ENCODE peak calls at places on chromosomes 16 and 17, in ten cellular contexts. One of them, this sample, is unnamed.

GRCh38 chr17:12415031-12415430 is 250.7 kb upstream of the MYOCD start:
- DNase-seq in stomach: no peak
- DNase-seq in skeletal muscle cell: peak; percentile 49
- DNase-seq in endothelial cell of umbilical vein: no peak
- DNase-seq in CD8-positive, alpha-beta memory T cell: no peak
- DNase-seq in lower lobe of right lung: no peak
- DNase-seq in IMR-90: peak; percentile 94
- DNase-seq in neuronal stem cell: no peak
- DNase-seq in mesenchymal stem cell: peak; percentile 86
- DNase-seq in ovary: no peak
- DNase-seq in this sample: no peak

GRCh38 chr17:73098919-73099318 is 6.4 kb upstream of the SLC39A11 start:
- DNase-seq in stomach: no peak
- DNase-seq in skeletal muscle cell: no peak
- DNase-seq in endothelial cell of umbilical vein: no peak
- DNase-seq in CD8-positive, alpha-beta memory T cell: no peak
- DNase-seq in lower lobe of right lung: no peak
- DNase-seq in IMR-90: no peak
- DNase-seq in neuronal stem cell: no peak
- DNase-seq in mesenchymal stem cell: no peak
- DNase-seq in ovary: no peak
- DNase-seq in this sample: no peak

GRCh38 chr17:42365136-42365535 is 23.1 kb downstream of the STAT3 start:
- DNase-seq in stomach: no peak
- DNase-seq in skeletal muscle cell: no peak
- DNase-seq in endothelial cell of umbilical vein: peak; percentile 32
- DNase-seq in CD8-positive, alpha-beta memory T cell: no peak
- DNase-seq in lower lobe of right lung: no peak
- DNase-seq in IMR-90: peak; percentile 87
- DNase-seq in neuronal stem cell: no peak
- DNase-seq in mesenchymal stem cell: peak; percentile 76
- DNase-seq in ovary: no peak
- DNase-seq in this sample: no peak

GRCh38 chr16:85350973-85351372 is 238.7 kb upstream of the CIBAR2 start:
- DNase-seq in stomach: peak; percentile 98
- DNase-seq in skeletal muscle cell: peak; percentile 94
- DNase-seq in endothelial cell of umbilical vein: peak; percentile 96
- DNase-seq in CD8-positive, alpha-beta memory T cell: no peak
- DNase-seq in lower lobe of right lung: peak; percentile 91
- DNase-seq in IMR-90: peak; percentile 96
- DNase-seq in neuronal stem cell: no peak
- DNase-seq in mesenchymal stem cell: peak; percentile 95
- DNase-seq in ovary: peak; percentile 77
- DNase-seq in this sample: peak; percentile 98

GRCh38 chr16:25699069-25699468 is 7.3 kb downstream of the HS3ST4 start:
- DNase-seq in stomach: no peak
- DNase-seq in skeletal muscle cell: no peak
- DNase-seq in endothelial cell of umbilical vein: no peak
- DNase-seq in CD8-positive, alpha-beta memory T cell: no peak
- DNase-seq in lower lobe of right lung: no peak
- DNase-seq in IMR-90: no peak
- DNase-seq in neuronal stem cell: no peak
- DNase-seq in mesenchymal stem cell: no peak
- DNase-seq in ovary: no peak
- DNase-seq in this sample: no peak

GRCh38 chr17:74481621-74482020 is 15.2 kb downstream of the CD300A start:
- DNase-seq in stomach: no peak
- DNase-seq in skeletal muscle cell: no peak
- DNase-seq in endothelial cell of umbilical vein: no peak
- DNase-seq in CD8-positive, alpha-beta memory T cell: no peak
- DNase-seq in lower lobe of right lung: peak; percentile 20
- DNase-seq in IMR-90: no peak
- DNase-seq in neuronal stem cell: no peak
- DNase-seq in mesenchymal stem cell: no peak
- DNase-seq in ovary: no peak
- DNase-seq in this sample: no peak

GRCh38 chr17:61209524-61209923 is 190.1 kb upstream of the TBX2 start:
- DNase-seq in stomach: no peak
- DNase-seq in skeletal muscle cell: no peak
- DNase-seq in endothelial cell of umbilical vein: no peak
- DNase-seq in CD8-positive, alpha-beta memory T cell: no peak
- DNase-seq in lower lobe of right lung: no peak
- DNase-seq in IMR-90: no peak
- DNase-seq in neuronal stem cell: no peak
- DNase-seq in mesenchymal stem cell: no peak
- DNase-seq in ovary: no peak
- DNase-seq in this sample: no peak

GRCh38 chr16:88385831-88386815 is 3.4 kb downstream of the ZNF469 start:
- DNase-seq in stomach: no peak
- DNase-seq in skeletal muscle cell: no peak
- DNase-seq in endothelial cell of umbilical vein: no peak
- DNase-seq in CD8-positive, alpha-beta memory T cell: peak; percentile 29
- DNase-seq in lower lobe of right lung: peak; percentile 36
- DNase-seq in IMR-90: no peak
- DNase-seq in neuronal stem cell: no peak
- DNase-seq in mesenchymal stem cell: no peak
- DNase-seq in ovary: no peak
- DNase-seq in this sample: no peak

GRCh38 chr17:77151236-77151635 is 10.5 kb downstream of the SEC14L1 start:
- DNase-seq in stomach: no peak
- DNase-seq in skeletal muscle cell: no peak
- DNase-seq in endothelial cell of umbilical vein: no peak
- DNase-seq in CD8-positive, alpha-beta memory T cell: no peak
- DNase-seq in lower lobe of right lung: no peak
- DNase-seq in IMR-90: no peak
- DNase-seq in neuronal stem cell: no peak
- DNase-seq in mesenchymal stem cell: no peak
- DNase-seq in ovary: no peak
- DNase-seq in this sample: no peak

GRCh38 chr16:68064791-68065365 is 20.3 kb upstream of the NFATC3 start:
- DNase-seq in stomach: peak; percentile 71
- DNase-seq in skeletal muscle cell: no peak
- DNase-seq in endothelial cell of umbilical vein: peak; percentile 77
- DNase-seq in CD8-positive, alpha-beta memory T cell: peak; percentile 78
- DNase-seq in lower lobe of right lung: peak; percentile 86
- DNase-seq in IMR-90: peak; percentile 91
- DNase-seq in neuronal stem cell: no peak
- DNase-seq in mesenchymal stem cell: peak; percentile 72
- DNase-seq in ovary: peak; percentile 61
- DNase-seq in this sample: peak; percentile 69

GRCh38 chr17:82962163-82962720 is 117.2 kb upstream of the METRNL start:
- DNase-seq in stomach: peak; percentile 17
- DNase-seq in skeletal muscle cell: no peak
- DNase-seq in endothelial cell of umbilical vein: no peak
- DNase-seq in CD8-positive, alpha-beta memory T cell: no peak
- DNase-seq in lower lobe of right lung: no peak
- DNase-seq in IMR-90: peak; percentile 60
- DNase-seq in neuronal stem cell: no peak
- DNase-seq in mesenchymal stem cell: peak; percentile 13
- DNase-seq in ovary: peak; percentile 13
- DNase-seq in this sample: no peak

GRCh38 chr16:58462997-58463891 is 36.7 kb upstream of the NDRG4 start:
- DNase-seq in stomach: no peak
- DNase-seq in skeletal muscle cell: no peak
- DNase-seq in endothelial cell of umbilical vein: no peak
- DNase-seq in CD8-positive, alpha-beta memory T cell: no peak
- DNase-seq in lower lobe of right lung: no peak
- DNase-seq in IMR-90: no peak
- DNase-seq in neuronal stem cell: peak; percentile 23
- DNase-seq in mesenchymal stem cell: no peak
- DNase-seq in ovary: no peak
- DNase-seq in this sample: no peak

GRCh38 chr16:85192736-85193493 is 80.6 kb upstream of the CIBAR2 start:
- DNase-seq in stomach: no peak
- DNase-seq in skeletal muscle cell: no peak
- DNase-seq in endothelial cell of umbilical vein: no peak
- DNase-seq in CD8-positive, alpha-beta memory T cell: no peak
- DNase-seq in lower lobe of right lung: no peak
- DNase-seq in IMR-90: peak; percentile 93
- DNase-seq in neuronal stem cell: no peak
- DNase-seq in mesenchymal stem cell: peak; percentile 55
- DNase-seq in ovary: no peak
- DNase-seq in this sample: no peak

GRCh38 chr16:54290203-54291106 is 3.9 kb upstream of the IRX3 start:
- DNase-seq in stomach: no peak
- DNase-seq in skeletal muscle cell: no peak
- DNase-seq in endothelial cell of umbilical vein: no peak
- DNase-seq in CD8-positive, alpha-beta memory T cell: no peak
- DNase-seq in lower lobe of right lung: no peak
- DNase-seq in IMR-90: no peak
- DNase-seq in neuronal stem cell: peak; percentile 41
- DNase-seq in mesenchymal stem cell: no peak
- DNase-seq in ovary: no peak
- DNase-seq in this sample: no peak
- H3K4me3 ChIP-seq in stomach: no peak overlapping the region
- H3K4me3 ChIP-seq in skeletal muscle cell: peak overlapping the region; percentile 11
- H3K4me3 ChIP-seq in endothelial cell of umbilical vein: no peak overlapping the region
- H3K4me3 ChIP-seq in CD8-positive, alpha-beta memory T cell: no peak overlapping the region
- H3K4me3 ChIP-seq in lower lobe of right lung: no peak overlapping the region
- H3K4me3 ChIP-seq in IMR-90: no peak overlapping the region
- H3K4me3 ChIP-seq in neuronal stem cell: no peak overlapping the region
- H3K4me3 ChIP-seq in mesenchymal stem cell: no peak overlapping the region
- H3K4me3 ChIP-seq in ovary: no peak overlapping the region
- H3K4me3 ChIP-seq in this sample: no peak overlapping the region

GRCh38 chr17:81241648-81242420 is 2.7 kb downstream of the NDUFAF8 start:
- DNase-seq in stomach: peak; percentile 64
- DNase-seq in skeletal muscle cell: no peak
- DNase-seq in endothelial cell of umbilical vein: peak; percentile 49
- DNase-seq in CD8-positive, alpha-beta memory T cell: peak; percentile 70
- DNase-seq in lower lobe of right lung: peak; percentile 73
- DNase-seq in IMR-90: peak; percentile 13
- DNase-seq in neuronal stem cell: peak; percentile 72
- DNase-seq in mesenchymal stem cell: peak; percentile 54
- DNase-seq in ovary: no peak
- DNase-seq in this sample: no peak

GRCh38 chr17:81239714-81240555 is 817 bp downstream of the NDUFAF8 start:
- DNase-seq in stomach: no peak
- DNase-seq in skeletal muscle cell: no peak
- DNase-seq in endothelial cell of umbilical vein: peak; percentile 33
- DNase-seq in CD8-positive, alpha-beta memory T cell: peak; percentile 65
- DNase-seq in lower lobe of right lung: no peak
- DNase-seq in IMR-90: peak; percentile 6
- DNase-seq in neuronal stem cell: no peak
- DNase-seq in mesenchymal stem cell: peak; percentile 31
- DNase-seq in ovary: no peak
- DNase-seq in this sample: no peak

GRCh38 chr17:81243333-81243664 is 4.2 kb downstream of the NDUFAF8 start:
- DNase-seq in stomach: no peak
- DNase-seq in skeletal muscle cell: no peak
- DNase-seq in endothelial cell of umbilical vein: no peak
- DNase-seq in CD8-positive, alpha-beta memory T cell: no peak
- DNase-seq in lower lobe of right lung: no peak
- DNase-seq in IMR-90: no peak
- DNase-seq in neuronal stem cell: no peak
- DNase-seq in mesenchymal stem cell: no peak
- DNase-seq in ovary: no peak
- DNase-seq in this sample: no peak

GRCh38 chr17:81242421-81243332 is 3.6 kb downstream of the NDUFAF8 start:
- DNase-seq in stomach: no peak
- DNase-seq in skeletal muscle cell: no peak
- DNase-seq in endothelial cell of umbilical vein: no peak
- DNase-seq in CD8-positive, alpha-beta memory T cell: no peak
- DNase-seq in lower lobe of right lung: no peak
- DNase-seq in IMR-90: no peak
- DNase-seq in neuronal stem cell: no peak
- DNase-seq in mesenchymal stem cell: no peak
- DNase-seq in ovary: no peak
- DNase-seq in this sample: no peak

DNA sequence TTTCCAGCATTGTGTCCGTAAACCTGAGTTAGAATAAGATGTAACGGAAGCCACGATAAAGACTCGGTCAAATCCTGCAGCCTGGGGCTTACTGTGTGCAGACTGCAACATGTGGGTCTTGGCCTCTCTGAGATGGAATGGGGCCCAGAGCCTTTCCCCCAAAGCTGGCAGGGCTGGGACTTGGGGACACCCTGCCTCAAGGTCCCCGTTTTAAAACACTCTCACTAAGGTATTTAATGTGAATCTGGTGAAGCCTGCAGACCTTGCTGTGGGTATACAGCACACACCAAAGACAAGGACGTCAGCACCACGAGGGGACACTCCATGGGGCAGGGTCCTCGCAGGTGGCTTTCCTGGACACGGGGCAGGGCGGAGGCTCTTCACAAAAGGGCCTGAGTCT is 2.1 kb downstream of the NDUFAF8 start:
- DNase-seq in stomach: no peak
- DNase-seq in skeletal muscle cell: no peak
- DNase-seq in endothelial cell of umbilical vein: no peak
- DNase-seq in CD8-positive, alpha-beta memory T cell: no peak
- DNase-seq in lower lobe of right lung: no peak
- DNase-seq in IMR-90: no peak
- DNase-seq in neuronal stem cell: no peak
- DNase-seq in mesenchymal stem cell: no peak
- DNase-seq in ovary: no peak
- DNase-seq in this sample: no peak
- H3K4me3 ChIP-seq in stomach: no peak overlapping the region
- H3K4me3 ChIP-seq in skeletal muscle cell: no peak overlapping the region
- H3K4me3 ChIP-seq in endothelial cell of umbilical vein: no peak overlapping the region
- H3K4me3 ChIP-seq in CD8-positive, alpha-beta memory T cell: no peak overlapping the region
- H3K4me3 ChIP-seq in lower lobe of right lung: no peak overlapping the region
- H3K4me3 ChIP-seq in IMR-90: no peak overlapping the region
- H3K4me3 ChIP-seq in neuronal stem cell: peak overlapping the region; percentile 15
- H3K4me3 ChIP-seq in mesenchymal stem cell: no peak overlapping the region
- H3K4me3 ChIP-seq in ovary: no peak overlapping the region
- H3K4me3 ChIP-seq in this sample: no peak overlapping the region

GRCh38 chr17:3626831-3627565 is 9.1 kb downstream of the SHPK start:
- DNase-seq in stomach: no peak
- DNase-seq in skeletal muscle cell: no peak
- DNase-seq in endothelial cell of umbilical vein: no peak
- DNase-seq in CD8-positive, alpha-beta memory T cell: no peak
- DNase-seq in lower lobe of right lung: no peak
- DNase-seq in IMR-90: no peak
- DNase-seq in neuronal stem cell: no peak
- DNase-seq in mesenchymal stem cell: no peak
- DNase-seq in ovary: no peak
- DNase-seq in this sample: no peak
- H3K4me3 ChIP-seq in stomach: no peak overlapping the region
- H3K4me3 ChIP-seq in skeletal muscle cell: no peak overlapping the region
- H3K4me3 ChIP-seq in endothelial cell of umbilical vein: no peak overlapping the region
- H3K4me3 ChIP-seq in CD8-positive, alpha-beta memory T cell: no peak overlapping the region
- H3K4me3 ChIP-seq in lower lobe of right lung: no peak overlapping the region
- H3K4me3 ChIP-seq in IMR-90: no peak overlapping the region
- H3K4me3 ChIP-seq in neuronal stem cell: no peak overlapping the region
- H3K4me3 ChIP-seq in mesenchymal stem cell: no peak overlapping the region
- H3K4me3 ChIP-seq in ovary: no peak overlapping the region
- H3K4me3 ChIP-seq in this sample: no peak overlapping the region

DNA sequence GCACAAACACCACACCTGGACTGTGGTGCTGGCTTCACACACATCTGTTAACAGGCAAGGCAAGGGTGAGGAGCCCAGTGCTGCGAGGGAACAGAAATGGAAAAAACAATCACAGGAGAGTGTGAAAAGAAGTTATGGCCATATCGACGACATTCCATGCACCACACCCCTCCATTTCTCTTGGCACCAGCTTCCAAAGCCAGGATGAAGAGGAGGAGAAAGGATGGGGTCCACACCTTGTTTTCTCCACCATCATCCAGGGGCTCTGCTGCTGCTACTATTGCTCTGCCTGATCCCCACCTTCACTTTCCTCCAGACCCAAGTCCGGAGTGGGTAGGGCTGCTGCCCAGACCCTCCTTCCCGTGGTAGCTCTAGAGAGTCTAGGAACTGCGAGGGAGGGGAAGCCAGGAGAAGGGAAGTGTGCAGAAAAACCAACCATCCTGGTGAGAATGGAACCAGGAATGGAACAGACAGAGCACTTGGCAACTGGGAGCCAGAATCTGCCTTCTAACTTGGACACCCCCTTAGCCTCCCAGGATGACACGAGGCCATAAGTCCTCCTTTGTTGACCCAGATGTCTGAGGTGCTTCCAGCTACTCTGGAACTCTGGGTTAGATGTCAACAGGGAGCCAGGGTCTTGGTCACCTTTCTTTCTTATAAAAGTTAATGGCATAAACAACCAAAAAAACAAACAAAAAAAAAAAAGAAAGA is 1.2 kb upstream of the PROCA1 start:
- DNase-seq in stomach: no peak
- DNase-seq in skeletal muscle cell: no peak
- DNase-seq in endothelial cell of umbilical vein: no peak
- DNase-seq in CD8-positive, alpha-beta memory T cell: peak; percentile 27
- DNase-seq in lower lobe of right lung: no peak
- DNase-seq in IMR-90: no peak
- DNase-seq in neuronal stem cell: no peak
- DNase-seq in mesenchymal stem cell: no peak
- DNase-seq in ovary: peak; percentile 24
- DNase-seq in this sample: no peak
- H3K4me3 ChIP-seq in stomach: no peak overlapping the region
- H3K4me3 ChIP-seq in skeletal muscle cell: no peak overlapping the region
- H3K4me3 ChIP-seq in endothelial cell of umbilical vein: no peak overlapping the region
- H3K4me3 ChIP-seq in CD8-positive, alpha-beta memory T cell: no peak overlapping the region
- H3K4me3 ChIP-seq in lower lobe of right lung: no peak overlapping the region
- H3K4me3 ChIP-seq in IMR-90: no peak overlapping the region
- H3K4me3 ChIP-seq in neuronal stem cell: no peak overlapping the region
- H3K4me3 ChIP-seq in mesenchymal stem cell: no peak overlapping the region
- H3K4me3 ChIP-seq in ovary: no peak overlapping the region
- H3K4me3 ChIP-seq in this sample: no peak overlapping the region

This sample was measured in small intestine.